ENCODE peak calls at places on chromosomes 3 and 15, in eight cellular contexts. I is K562, C is uterus, K is Peyer's patch, L is endothelial cell of umbilical vein, Z is A549, J is HepG2, X is upper lobe of left lung. V is an unnamed sample. For H3K4me1 and H3K9me3, the result is how much of the 10 kb centered on the place peaks cover.

GRCh38 chr3:46266598-46266997 is 24.3 kb downstream of the CCR3 start:
- DNase-seq in I (no peak), C (no peak), K (no peak), L (no peak), Z (no peak), J (no peak), X (no peak), V (no peak)

GRCh38 chr3:31721709-31722108 is 189.0 kb downstream of the STT3B start:
- DNase-seq in I (no peak), C (no peak), K (no peak), L (no peak), Z (no peak), J (peak), X (no peak), V (no peak)

GRCh38 chr3:142022381-142022780 is 127.0 kb downstream of the TFDP2 start:
- DNase-seq in I (peak), C (no peak), K (no peak), L (peak), Z (no peak), J (no peak), X (no peak), V (no peak)

GRCh38 chr3:43526956-43527355 is 94.9 kb downstream of the ANO10 start:
- DNase-seq in I (no peak), C (no peak), K (no peak), L (no peak), Z (no peak), J (no peak), X (no peak), V (no peak)

GRCh38 chr15:32825219-32825618 is 107.4 kb downstream of the GREM1 start:
- DNase-seq in I (no peak), C (no peak), K (no peak), L (no peak), Z (no peak), J (no peak), X (no peak), V (no peak)

GRCh38 chr3:120791958-120792357 is 49.4 kb downstream of the GTF2E1 start:
- DNase-seq in I (peak), C (no peak), K (no peak), L (peak), Z (peak), J (no peak), X (no peak), V (no peak)

GRCh38 chr3:160564205-160564922 is 1.0 kb downstream of the KPNA4 start:
- DNase-seq in I (peak), C (no peak), K (no peak), L (peak), Z (peak), J (peak), X (peak), V (no peak)

GRCh38 chr15:44676676-44677075 is 13.2 kb upstream of the SPG11 start:
- DNase-seq in I (no peak), C (no peak), K (no peak), L (no peak), Z (no peak), J (no peak), X (no peak), V (no peak)

GRCh38 chr3:9769426-9770275 is at the start of gene CAMK1:
- DNase-seq in I (peak), C (peak), K (peak), L (peak), Z (peak), J (peak), X (peak), V (peak)

GRCh38 chr3:19250959-19251610 is 102.8 kb downstream of the KCNH8 start:
- DNase-seq in I (no peak), C (no peak), K (no peak), L (no peak), Z (no peak), J (peak), X (no peak), V (no peak)

GRCh38 chr3:121483290-121483689 is 62.5 kb downstream of the POLQ start:
- DNase-seq in I (no peak), C (no peak), K (no peak), L (no peak), Z (no peak), J (no peak), X (no peak), V (no peak)

DNA sequence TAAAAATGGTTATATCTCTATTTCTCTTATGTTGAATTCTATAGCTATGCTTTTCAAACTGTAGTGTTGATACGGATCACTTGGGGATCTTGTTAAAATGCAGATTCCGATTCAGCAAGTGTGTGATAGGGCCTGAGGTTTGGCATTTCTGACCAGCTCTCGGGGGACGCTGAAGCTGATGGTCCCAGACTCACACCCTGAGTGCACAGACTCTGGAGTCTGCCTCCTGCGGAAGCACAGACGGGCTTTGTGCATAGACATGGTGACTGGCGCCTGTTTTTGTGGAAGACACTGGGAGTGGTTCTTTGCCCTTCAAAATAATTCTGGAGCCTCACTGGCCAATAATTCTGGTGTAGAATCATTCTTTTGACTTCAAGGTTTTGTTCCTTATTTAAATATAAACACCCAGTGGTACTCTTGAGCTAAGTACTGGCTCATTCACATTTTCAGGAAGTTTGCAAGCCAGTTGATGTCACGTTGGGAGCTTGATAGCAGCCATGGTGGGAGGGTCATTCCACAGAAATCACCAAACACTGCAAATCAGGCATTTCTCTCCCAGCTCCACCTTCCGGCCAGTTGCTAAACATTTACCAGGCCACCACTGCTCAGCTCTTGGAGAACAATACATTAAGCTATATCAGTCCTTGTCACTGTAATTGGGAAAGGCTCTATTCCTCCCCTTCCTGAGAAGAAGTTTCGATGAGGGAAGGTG is 19.2 kb downstream of the CLDN11 start:
- DNase-seq in I (no peak), C (no peak), K (no peak), L (no peak), Z (no peak), J (peak), X (no peak), V (no peak)
- TF ChIP-seq POLR2A in I (no peak), C (no peak), K (no peak), L (no peak), Z (no peak), J (no peak), X (no peak), V (no peak)

DNA sequence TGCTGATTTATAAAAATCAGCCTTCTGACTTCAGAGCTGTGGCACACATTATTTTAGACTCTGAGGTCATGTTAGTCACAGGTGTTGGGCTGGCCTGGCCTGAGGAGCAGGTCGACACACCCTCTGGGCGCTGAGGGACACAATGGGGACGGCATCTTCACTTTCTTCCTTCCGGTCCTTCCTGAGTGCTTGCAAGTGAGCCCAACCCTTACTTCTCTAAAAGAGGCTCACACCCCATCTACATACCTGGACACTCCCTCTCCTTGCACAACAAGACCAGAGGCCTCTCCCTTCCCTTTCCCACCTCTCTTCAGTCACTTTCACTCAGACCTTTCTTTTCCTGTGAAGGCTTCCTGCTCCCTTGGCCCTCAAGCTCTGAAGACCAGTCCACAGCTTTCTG is 85.4 kb downstream of the XXYLT1 start:
- DNase-seq in I (no peak), C (peak), K (no peak), L (no peak), Z (no peak), J (no peak), X (peak), V (no peak)
- H3K4me1 ChIP-seq in I (under half), C (under half), K (under half), L (half or more), Z (under half), J (under half), X (under half), V (half or more)

DNA sequence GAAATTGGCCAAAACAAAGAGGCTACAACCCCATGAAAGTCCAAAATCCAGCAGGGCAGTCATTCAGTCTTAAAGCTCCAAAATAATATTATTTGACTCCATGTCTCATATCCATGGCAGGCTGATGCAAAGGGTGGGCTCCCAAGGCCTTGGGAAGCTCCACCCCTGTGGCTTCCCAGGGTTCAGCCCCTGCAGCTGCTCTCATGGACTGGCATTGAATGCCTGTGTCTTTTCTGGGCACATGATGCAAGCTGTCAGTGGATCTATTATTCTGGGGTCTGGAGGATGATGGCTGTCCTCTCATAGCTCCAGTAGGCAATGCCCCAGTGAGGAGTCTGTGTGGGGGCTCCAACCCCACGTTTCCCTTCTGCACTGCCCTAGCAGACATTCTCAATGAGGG is 81.8 kb downstream of the ZMAT3 start:
- DNase-seq in I (no peak), C (no peak), K (no peak), L (no peak), Z (no peak), J (no peak), X (no peak), V (no peak)
- H3K9me3 ChIP-seq in I (under half), C (under half), K (under half), L (under half), Z (under half), J (under half), X (under half), V (under half)

DNA sequence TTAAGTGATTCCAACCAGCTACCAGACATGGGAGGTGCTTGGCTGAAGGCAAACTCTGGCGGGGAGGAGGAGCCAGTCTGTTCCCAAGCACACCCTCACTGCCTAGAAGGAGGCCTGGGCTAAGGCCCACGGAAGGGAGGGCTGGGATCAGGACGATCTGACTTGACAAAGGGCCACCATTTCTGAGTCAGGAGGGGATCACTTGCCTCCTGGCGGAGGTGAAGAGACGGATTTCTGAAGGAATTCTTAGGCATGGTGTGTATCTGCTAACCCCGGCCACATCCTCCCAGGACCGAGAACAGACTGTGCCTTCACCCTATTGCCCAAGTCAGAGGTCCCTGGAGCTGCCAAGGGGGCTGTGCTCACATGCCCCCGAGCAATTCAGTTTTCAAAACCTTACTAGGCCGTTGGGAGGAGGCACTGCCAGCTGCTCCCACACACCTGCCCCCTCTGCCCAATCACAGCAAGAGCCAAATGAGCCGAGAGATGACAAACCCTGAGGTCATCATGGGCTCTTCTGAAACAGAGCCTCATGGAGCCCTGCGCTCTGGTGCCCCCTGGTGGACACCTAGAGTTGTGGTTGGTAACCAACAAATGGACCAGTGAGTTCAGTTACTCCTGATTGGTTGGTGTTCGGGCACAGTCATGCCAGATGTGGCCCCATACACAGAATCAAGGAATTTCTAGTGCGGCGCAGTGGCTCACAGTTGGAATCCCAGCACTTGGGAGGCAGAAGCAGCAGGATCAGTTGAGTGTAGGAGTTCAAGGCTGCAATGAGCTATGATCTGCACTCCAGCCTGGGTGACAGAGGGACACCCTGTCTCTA is 6.5 kb upstream of the TNK2 start:
- DNase-seq in I (peak), C (peak), K (peak), L (peak), Z (peak), J (peak), X (peak), V (peak)
- TF ChIP-seq POLR2A in I (no peak), C (no peak), K (no peak), L (no peak), Z (no peak), J (no peak), X (no peak), V (no peak)

GRCh38 chr15:70034141-70034540 is 63.6 kb downstream of the TLE3 start:
- DNase-seq in I (no peak), C (no peak), K (no peak), L (no peak), Z (no peak), J (no peak), X (no peak), V (no peak)
- H3K4me1 ChIP-seq in I (under half), C (under half), K (under half), L (under half), Z (under half), J (under half), X (under half), V (under half)

GRCh38 chr15:25067725-25068309 is 113.0 kb downstream of the SNRPN start:
- DNase-seq in I (no peak), C (no peak), K (no peak), L (no peak), Z (no peak), J (no peak), X (no peak), V (no peak)

GRCh38 chr15:25068696-25069095 is 113.9 kb downstream of the SNRPN start:
- DNase-seq in I (no peak), C (no peak), K (no peak), L (no peak), Z (no peak), J (no peak), X (no peak), V (no peak)

GRCh38 chr15:25065876-25066275 is 111.1 kb downstream of the SNRPN start:
- DNase-seq in I (no peak), C (no peak), K (no peak), L (no peak), Z (no peak), J (no peak), X (no peak), V (no peak)

GRCh38 chr15:25065286-25065685 is 110.5 kb downstream of the SNRPN start:
- DNase-seq in I (no peak), C (no peak), K (no peak), L (no peak), Z (no peak), J (no peak), X (no peak), V (no peak)

DNA sequence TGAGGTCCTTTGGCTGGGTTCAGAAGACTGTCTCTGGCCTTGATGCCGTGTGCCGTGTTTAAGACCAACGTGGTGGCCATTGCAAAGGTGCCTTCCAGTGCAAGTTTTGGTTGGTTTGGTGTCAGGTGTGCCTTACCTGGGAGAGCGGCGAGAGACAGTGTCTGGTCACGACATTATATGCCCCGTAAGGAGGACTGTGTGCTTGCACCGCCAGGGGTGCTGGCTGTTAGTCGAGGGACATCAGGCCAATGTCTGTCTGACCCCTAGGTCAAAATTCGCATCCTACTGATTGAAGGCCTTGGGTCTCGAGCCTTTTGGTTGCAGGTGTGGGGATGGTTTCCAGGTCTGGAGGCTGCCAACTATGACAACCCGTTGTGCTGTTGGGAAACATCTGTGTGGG is 111.9 kb downstream of the SNRPN start:
- DNase-seq in I (no peak), C (no peak), K (no peak), L (no peak), Z (no peak), J (no peak), X (no peak), V (no peak)
- H3K9me3 ChIP-seq in I (under half), C (half or more), K (under half), L (half or more), Z (half or more), J (half or more), X (half or more), V (under half)

GRCh38 chr15:87757084-87757483 is 499.5 kb downstream of the NTRK3 start:
- DNase-seq in I (no peak), C (no peak), K (no peak), L (no peak), Z (no peak), J (no peak), X (no peak), V (no peak)

GRCh38 chr15:87760915-87761314 is 495.6 kb downstream of the NTRK3 start:
- DNase-seq in I (no peak), C (no peak), K (no peak), L (no peak), Z (no peak), J (no peak), X (no peak), V (no peak)

GRCh38 chr15:87764461-87765236 is 491.9 kb downstream of the NTRK3 start:
- DNase-seq in I (no peak), C (no peak), K (no peak), L (no peak), Z (no peak), J (no peak), X (no peak), V (no peak)

GRCh38 chr15:87758739-87759457 is 497.6 kb downstream of the NTRK3 start:
- DNase-seq in I (no peak), C (no peak), K (no peak), L (no peak), Z (no peak), J (no peak), X (no peak), V (no peak)

GRCh38 chr15:87762110-87762509 is 494.4 kb downstream of the NTRK3 start:
- DNase-seq in I (peak), C (no peak), K (no peak), L (no peak), Z (no peak), J (no peak), X (no peak), V (no peak)
- TF ChIP-seq POLR2A in I (no peak), C (no peak), K (no peak), L (no peak), Z (no peak), J (no peak), X (no peak), V (no peak)